ENCODE peak calls at places on chromosomes 6 and 20, in four cellular contexts. A, Y, N and I are unnamed samples.

GRCh38 chr6:163490826-163491577 is 76.5 kb downstream of the QKI start:
- DNase-seq in A (peak), Y (peak), N (peak), I (peak)

GRCh38 chr20:59159822-59160740 is 3.5 kb upstream of the ZNF831 start:
- DNase-seq in N (no peak), Y (no peak), A (no peak), I (no peak)

GRCh38 chr6:5762561-5762968 is 244.2 kb downstream of the NRN1 start:
- DNase-seq in N (no peak), A (peak), Y (no peak), I (peak)

GRCh38 chr6:109687271-109687721 is 3.7 kb downstream of the AK9 start:
- DNase-seq in Y (peak), A (peak), N (no peak), I (peak)

GRCh38 chr6:126605089-126605488 is 265.2 kb downstream of the CENPW start:
- DNase-seq in Y (no peak), A (no peak), N (no peak), I (no peak)

GRCh38 chr6:134636221-134636830 is 313.6 kb downstream of the ALDH8A1 start:
- DNase-seq in N (no peak), A (no peak), Y (no peak), I (no peak)

GRCh38 chr6:56490994-56491393 is 151.7 kb downstream of the DST start:
- DNase-seq in N (no peak), Y (no peak), A (peak), I (peak)

GRCh38 chr20:13353261-13353945 is 132.3 kb downstream of the ISM1 start:
- DNase-seq in N (no peak), A (no peak), Y (no peak), I (no peak)

GRCh38 chr6:70779934-70780333 is 112.3 kb downstream of the SMAP1 start:
- DNase-seq in A (no peak), N (no peak), Y (no peak), I (no peak)

GRCh38 chr20:38023181-38024085 is 9.8 kb downstream of the TTI1 start:
- DNase-seq in Y (no peak), A (peak), N (no peak), I (peak)

GRCh38 chr6:7165002-7165735 is 57.4 kb downstream of the RREB1 start:
- DNase-seq in N (no peak), A (no peak), Y (no peak), I (peak)

GRCh38 chr6:13484827-13485226 is 2.6 kb downstream of the GFOD1 start:
- DNase-seq in Y (no peak), A (no peak), N (no peak), I (no peak)

GRCh38 chr6:13486679-13487121 is 700 bp downstream of the GFOD1 start:
- DNase-seq in Y (peak), N (peak), A (peak), I (peak)

GRCh38 chr6:13487122-13488014 is at the start of gene GFOD1:
- DNase-seq in A (peak), Y (peak), N (peak), I (peak)

GRCh38 chr6:13485303-13485702 is 2.1 kb downstream of the GFOD1 start:
- DNase-seq in Y (no peak), N (no peak), A (no peak), I (no peak)

GRCh38 chr6:13485923-13486557 is 1.4 kb downstream of the GFOD1 start:
- DNase-seq in Y (peak), A (peak), N (peak), I (peak)
- TF ChIP-seq CTCF in Y (no peak), A (no peak), N (no peak), I (no peak)

DNA sequence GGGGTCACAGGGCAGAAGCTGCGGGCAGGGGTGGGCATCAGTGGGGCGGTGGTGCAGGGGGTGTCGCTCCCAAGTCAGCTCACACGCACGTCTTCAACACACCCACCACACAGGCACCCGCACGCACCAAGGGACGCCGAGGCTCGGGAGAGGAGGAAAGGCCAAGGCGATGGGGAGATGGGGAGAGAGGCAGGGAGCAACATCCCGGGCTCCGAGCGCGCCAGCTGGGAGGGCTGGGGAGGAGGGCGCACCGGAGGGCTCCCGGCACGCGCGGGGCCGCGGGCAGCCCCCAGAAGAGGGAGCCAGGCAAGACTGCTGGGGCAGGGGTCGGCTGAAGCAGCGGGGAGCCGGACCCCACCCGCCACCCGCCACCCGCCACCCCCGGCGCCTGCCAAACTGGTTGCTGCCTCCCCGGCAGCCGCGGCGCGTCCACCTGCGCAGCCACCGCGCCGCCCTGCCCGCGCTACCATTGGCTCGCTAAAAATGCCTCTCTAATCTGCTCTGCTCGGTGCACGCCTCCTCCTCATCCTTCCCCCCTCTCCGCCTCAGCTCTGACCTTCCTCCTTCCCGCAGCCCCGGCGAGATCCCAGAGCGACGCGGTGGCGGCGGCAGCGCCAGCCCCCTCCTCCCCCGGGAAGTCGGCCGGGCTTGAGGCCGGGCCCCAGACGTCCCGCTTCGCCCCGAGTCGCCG is at the start of gene PACSIN1:
- DNase-seq in Y (no peak), N (peak), A (no peak), I (no peak)
- H3K4me3 ChIP-seq in Y (peak), N (peak), A (no peak), I (peak)

GRCh38 chr6:25051083-25051482 is 115.3 kb upstream of the RIPOR2 start:
- DNase-seq in A (no peak), N (no peak), Y (no peak), I (no peak)
- TF ChIP-seq CTCF in A (no peak), N (no peak), Y (no peak), I (no peak)

DNA sequence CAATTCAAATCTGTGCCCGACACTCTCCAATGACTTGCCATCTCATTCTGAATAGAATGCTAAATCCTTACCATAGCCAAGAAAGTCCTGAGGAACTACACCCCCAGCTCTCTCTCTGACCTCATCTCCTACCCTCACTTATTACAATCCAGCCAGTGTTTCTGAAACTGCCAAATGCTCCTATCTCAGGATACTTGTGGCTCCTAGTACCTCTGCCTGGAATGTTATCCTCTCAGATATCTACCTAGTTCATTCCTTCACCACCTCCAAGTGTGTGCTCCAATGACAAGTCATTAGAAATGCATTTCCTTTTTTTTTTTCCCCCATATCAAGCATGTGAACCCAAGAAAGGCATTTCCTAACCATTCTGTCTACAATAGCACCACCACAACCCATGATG is 24.4 kb downstream of the ZNF184 start:
- DNase-seq in Y (no peak), A (no peak), N (no peak), I (no peak)
- H3K4me3 ChIP-seq in Y (no peak), A (no peak), N (no peak), I (no peak)

DNA sequence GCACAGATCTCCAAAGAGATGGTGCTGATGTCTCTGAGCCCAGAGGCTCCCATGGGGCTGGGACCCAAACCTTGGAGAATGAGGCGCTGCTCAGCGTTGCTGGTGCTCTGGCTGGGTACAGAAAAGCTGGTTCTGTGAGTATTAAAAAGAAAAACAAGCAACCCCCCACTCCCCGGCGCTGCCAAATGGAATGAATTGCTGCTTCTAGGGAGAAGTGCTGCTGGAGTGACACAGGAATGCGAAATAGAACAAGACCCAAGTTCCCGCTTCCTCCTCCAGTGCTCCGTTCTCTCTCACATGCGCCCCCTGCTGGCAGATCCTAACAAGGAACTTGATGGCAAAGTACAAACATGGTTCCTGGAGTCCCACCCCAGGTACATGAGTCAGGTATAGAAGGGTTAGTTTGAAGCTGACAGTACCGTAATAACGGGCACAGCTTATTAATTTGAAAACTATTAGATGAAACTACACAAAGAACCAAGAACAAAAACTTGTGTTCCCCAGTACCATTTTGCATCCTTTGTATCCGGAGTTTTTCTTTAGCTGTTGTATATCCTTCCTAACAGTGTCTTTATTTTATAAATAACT is 2.1 kb upstream of the DDX27 start:
- DNase-seq in Y (peak), A (peak), N (peak), I (peak)
- TF ChIP-seq CTCF in Y (peak), A (peak), N (peak), I (peak)